ENCODE peak calls at places on chromosome 2, in five cellular contexts. Z, J, P, B and U are unnamed samples.

GRCh38 chr2:228447266-228447915 is 265.9 kb upstream of the SPHKAP start:
- DNase-seq in P (no peak), B (no peak), J (no peak), Z (no peak), U (no peak)

GRCh38 chr2:11697103-11697871 is 27.3 kb upstream of the NTSR2 start:
- DNase-seq in J (peak), B (no peak), Z (no peak), P (peak), U (peak)

GRCh38 chr2:95292623-95293260 is 4.4 kb upstream of the KCNIP3 start:
- DNase-seq in Z (no peak), J (no peak), P (no peak), B (no peak), U (no peak)

GRCh38 chr2:17226941-17227340 is 291.3 kb downstream of the RAD51AP2 start:
- DNase-seq in Z (no peak), P (no peak), J (no peak), B (no peak), U (no peak)

GRCh38 chr2:31231571-31232287 is 2.2 kb upstream of the EHD3 start:
- DNase-seq in Z (no peak), P (no peak), J (no peak), B (no peak), U (no peak)

GRCh38 chr2:7437122-7437521 is 519.9 kb downstream of the RNF144A start:
- DNase-seq in Z (no peak), J (no peak), B (no peak), P (no peak), U (no peak)

GRCh38 chr2:127047716-127048617 is 59.0 kb downstream of the BIN1 start:
- DNase-seq in P (no peak), B (no peak), J (no peak), Z (no peak), U (no peak)

GRCh38 chr2:218662827-218663226 is 3.3 kb downstream of the BCS1L start:
- DNase-seq in P (no peak), Z (no peak), J (no peak), B (no peak), U (no peak)

GRCh38 chr2:172119089-172119488 is 16.4 kb upstream of the DLX2 start:
- DNase-seq in B (no peak), J (no peak), P (no peak), Z (no peak), U (no peak)

GRCh38 chr2:240348522-240348921 is 86.9 kb upstream of the GPC1 start:
- DNase-seq in B (no peak), P (no peak), J (no peak), Z (no peak), U (no peak)

GRCh38 chr2:234880551-234881211 is 71.1 kb upstream of the SH3BP4 start:
- DNase-seq in Z (no peak), P (no peak), B (no peak), J (no peak), U (no peak)

GRCh38 chr2:58109481-58109880 is 62.9 kb downstream of the VRK2 start:
- DNase-seq in P (no peak), J (no peak), Z (no peak), B (no peak), U (no peak)
- H3K27ac ChIP-seq in P (no peak), J (no peak), Z (no peak), B (no peak), U (no peak)

GRCh38 chr2:18598848-18599484 is 9.6 kb upstream of the NT5C1B start:
- DNase-seq in P (no peak), B (no peak), J (no peak), Z (no peak), U (no peak)
- H3K27ac ChIP-seq in P (no peak), B (no peak), J (peak), Z (no peak), U (no peak)

GRCh38 chr2:149650006-149650405 is 62.4 kb upstream of the MMADHC start:
- DNase-seq in P (no peak), B (no peak), J (no peak), Z (no peak), U (no peak)
- H3K27ac ChIP-seq in P (no peak), B (no peak), J (no peak), Z (no peak), U (no peak)

GRCh38 chr2:46821600-46821999 is 94.0 kb downstream of the MCFD2 start:
- DNase-seq in P (no peak), Z (no peak), J (no peak), B (no peak), U (no peak)
- H3K27ac ChIP-seq in P (no peak), Z (no peak), J (peak), B (no peak), U (no peak)

GRCh38 chr2:113907297-113907696 is 17.4 kb downstream of the ACTR3 start:
- DNase-seq in B (no peak), Z (no peak), J (no peak), P (no peak), U (no peak)

GRCh38 chr2:113915067-113915819 is 25.4 kb downstream of the ACTR3 start:
- DNase-seq in P (no peak), J (no peak), B (no peak), Z (no peak), U (no peak)

GRCh38 chr2:113906647-113907046 is 16.8 kb downstream of the ACTR3 start:
- DNase-seq in P (no peak), B (no peak), Z (no peak), J (no peak), U (no peak)

GRCh38 chr2:113910110-113910717 is 20.3 kb downstream of the ACTR3 start:
- DNase-seq in J (no peak), P (no peak), B (no peak), Z (peak), U (no peak)

GRCh38 chr2:113910967-113911678 is 21.2 kb downstream of the ACTR3 start:
- DNase-seq in Z (no peak), J (no peak), B (no peak), P (no peak), U (no peak)
- H3K27ac ChIP-seq in Z (no peak), J (no peak), B (no peak), P (no peak), U (no peak)

DNA sequence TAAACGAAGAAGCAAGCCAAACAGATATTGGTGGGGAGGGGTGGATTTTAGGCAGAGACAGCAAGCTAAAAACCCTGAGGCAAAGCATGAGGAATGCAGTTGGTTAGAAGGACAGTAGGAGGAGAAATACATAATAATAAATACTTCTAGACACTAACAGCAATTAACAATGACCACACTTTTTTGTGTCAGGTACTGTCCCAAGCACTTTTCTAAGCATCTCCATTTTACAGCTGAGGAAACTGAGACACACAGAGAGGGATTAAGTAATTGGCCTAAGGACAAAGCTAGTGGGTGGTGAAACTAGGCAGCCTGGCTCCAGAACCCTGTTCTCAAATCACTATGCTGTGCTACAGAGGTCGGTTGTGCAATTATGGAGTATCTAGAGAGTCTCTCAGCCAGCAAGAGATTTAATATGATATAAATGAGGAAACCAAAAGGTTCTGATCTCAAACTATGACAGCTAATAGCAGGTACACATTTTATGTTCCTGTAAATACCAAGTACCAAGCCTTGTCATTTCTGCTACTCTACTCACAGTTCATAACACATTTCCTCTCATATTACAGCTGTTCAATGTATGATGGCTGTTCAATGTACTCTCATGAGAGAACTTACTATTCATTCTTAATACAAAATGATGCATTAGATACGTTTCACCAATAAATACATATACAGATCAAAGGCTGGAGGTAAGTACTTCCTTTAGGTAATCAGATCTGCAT is 5.3 kb downstream of the MAP4K3 start:
- DNase-seq in B (no peak), P (no peak), Z (no peak), J (no peak), U (no peak)
- H3K27ac ChIP-seq in B (no peak), P (no peak), Z (no peak), J (no peak), U (no peak)

GRCh38 chr2:84840306-84840705 is 40.6 kb downstream of the TRABD2A start:
- DNase-seq in J (no peak), Z (no peak), B (no peak), P (no peak), U (no peak)

GRCh38 chr2:84838434-84839145 is 42.3 kb downstream of the TRABD2A start:
- DNase-seq in B (no peak), J (no peak), P (no peak), Z (no peak), U (no peak)

GRCh38 chr2:84836215-84836614 is 44.7 kb downstream of the TRABD2A start:
- DNase-seq in J (no peak), P (no peak), B (no peak), Z (no peak), U (no peak)

GRCh38 chr2:84841577-84841976 is 39.3 kb downstream of the TRABD2A start:
- DNase-seq in Z (no peak), B (no peak), J (no peak), P (no peak), U (no peak)

DNA sequence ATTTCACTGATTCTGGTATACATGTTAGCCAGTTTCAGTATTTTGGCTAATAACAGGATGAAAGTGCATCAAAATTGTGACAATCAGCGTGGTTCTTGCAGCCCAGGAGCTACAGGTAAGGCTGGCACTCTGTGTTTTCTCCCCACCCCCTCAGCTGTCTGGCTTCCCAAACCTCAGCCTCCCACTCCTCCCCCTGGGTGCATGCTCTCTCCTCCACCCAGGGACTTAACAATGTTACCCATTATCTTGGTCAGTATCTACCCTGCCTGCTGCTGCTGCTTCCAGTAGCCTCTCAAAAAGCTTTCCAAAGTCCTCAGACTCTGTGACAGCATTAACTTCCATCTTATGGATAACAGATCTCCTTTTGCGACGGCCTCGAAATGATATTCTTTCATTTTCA is 41.0 kb downstream of the TRABD2A start:
- DNase-seq in J (no peak), Z (no peak), P (no peak), B (no peak), U (no peak)
- H3K27ac ChIP-seq in J (peak), Z (peak), P (no peak), B (no peak), U (no peak)

DNA sequence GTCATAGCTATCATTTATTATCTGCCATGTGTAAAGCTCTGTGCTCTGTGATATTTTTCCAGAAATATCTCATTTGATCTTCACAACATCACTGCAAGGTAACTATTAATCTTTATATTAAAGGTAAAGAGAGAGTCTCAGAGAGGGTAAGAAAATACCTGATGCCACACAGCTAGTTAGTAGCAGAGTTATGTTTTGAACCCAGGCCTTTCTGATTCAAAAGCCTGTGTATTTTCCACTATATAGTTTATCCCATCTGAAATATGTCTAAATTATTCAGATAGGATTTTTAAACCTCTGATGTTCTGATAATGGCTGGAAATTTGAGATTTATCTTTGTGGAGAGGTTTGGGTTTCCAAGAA is 10.1 kb downstream of the INPP1 start:
- DNase-seq in P (no peak), J (no peak), B (no peak), Z (no peak), U (no peak)
- H3K27ac ChIP-seq in P (no peak), J (peak), B (peak), Z (no peak), U (peak)

DNA sequence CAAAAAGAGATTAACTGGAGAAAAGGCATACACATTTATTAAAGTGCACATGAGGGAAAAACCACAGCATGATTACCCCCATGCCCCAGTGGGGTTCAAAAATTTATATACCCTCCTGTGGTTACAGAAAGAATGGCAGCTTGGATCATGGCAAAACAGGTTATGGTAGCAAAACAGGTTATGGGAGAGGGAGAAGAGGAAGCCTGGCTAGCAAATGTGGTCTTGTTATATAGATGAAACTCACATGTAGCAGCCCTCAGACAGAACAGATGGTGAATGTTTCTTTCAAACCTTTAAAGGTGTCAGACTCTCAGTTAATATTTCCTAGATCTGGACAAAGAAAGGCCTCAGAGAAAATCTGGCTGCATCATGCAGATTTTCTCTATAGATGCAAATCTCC is 178.2 kb upstream of the ZC3H15 start:
- DNase-seq in B (no peak), P (no peak), J (no peak), Z (no peak), U (no peak)
- H3K27ac ChIP-seq in B (no peak), P (no peak), J (no peak), Z (no peak), U (no peak)

GRCh38 chr2:182446087-182446486 is 19.3 kb upstream of the PDE1A start:
- DNase-seq in Z (no peak), P (no peak), B (no peak), J (no peak), U (no peak)
- H3K27ac ChIP-seq in Z (no peak), P (no peak), B (no peak), J (no peak), U (no peak)